ENCODE peak calls at places on chromosomes 4 and X, in eight cellular contexts. K is right cardiac atrium; T is aorta; I is activated T-cell treated with anti-CD3 and anti-CD28 coated beads, Interleukin-2, amount 50 U/mL, for 24 hours; E is NCI-H69; O is GM10248; P is GM23338; Z is left ventricle myocardium inferior. C is an unnamed sample.

GRCh38 chr4:153188966-153189801 is 15.1 kb upstream of the TRIM2 start:
- DNase-seq in Z (no peak), K (no peak), T (no peak), P (no peak), E (peak), I (no peak), O (no peak), C (no peak)

GRCh38 chr4:174365018-174365587 is 81.4 kb downstream of the CEP44 start:
- DNase-seq in P (peak), T (no peak), O (no peak), E (peak), I (no peak), K (no peak), Z (no peak), C (no peak)

GRCh38 chr4:157664726-157665125 is 444.2 kb downstream of the GRIA2 start:
- DNase-seq in I (no peak), Z (no peak), K (no peak), O (no peak), P (no peak), E (no peak), T (no peak), C (peak)

GRCh38 chr4:107050525-107051135 is 14.5 kb upstream of the DKK2 start:
- DNase-seq in T (no peak), Z (no peak), I (no peak), P (peak), O (no peak), K (no peak), E (peak), C (no peak)

GRCh38 chr4:10232114-10232513 is 115.5 kb upstream of the WDR1 start:
- DNase-seq in K (no peak), Z (no peak), O (no peak), P (no peak), I (no peak), T (no peak), E (no peak), C (no peak)

GRCh38 chr4:108051343-108051742 is 61.7 kb downstream of the HADH start:
- DNase-seq in E (no peak), O (no peak), P (no peak), K (no peak), Z (no peak), I (no peak), T (no peak), C (no peak)

GRCh38 chr4:159639924-159640323 is 537.0 kb downstream of the RAPGEF2 start:
- DNase-seq in I (no peak), Z (no peak), P (no peak), T (no peak), O (no peak), E (no peak), K (no peak), C (no peak)

GRCh38 chr4:150371869-150372268 is 210.1 kb upstream of the MAB21L2 start:
- DNase-seq in P (no peak), I (no peak), K (no peak), Z (no peak), E (no peak), O (no peak), T (no peak), C (no peak)

GRCh38 chrX:28709421-28709820 is 122.2 kb downstream of the IL1RAPL1 start:
- DNase-seq in K (no peak), P (no peak), Z (no peak), O (no peak), T (no peak), I (no peak), E (no peak), C (no peak)

GRCh38 chrX:150753968-150754367 is 60.8 kb downstream of the MTMR1 start:
- DNase-seq in T (no peak), Z (no peak), I (no peak), P (no peak), O (no peak), E (no peak), K (no peak), C (no peak)

GRCh38 chr4:92988301-92988700 is 684.5 kb downstream of the GRID2 start:
- DNase-seq in E (peak), P (no peak), Z (no peak), O (no peak), K (no peak), I (no peak), T (no peak), C (no peak)

GRCh38 chr4:36039031-36039430 is 205.3 kb downstream of the ARAP2 start:
- DNase-seq in T (no peak), K (no peak), P (peak), I (no peak), E (peak), Z (no peak), O (no peak), C (no peak)

GRCh38 chrX:4570141-4570540 is 856.7 kb upstream of the PRKX start:
- DNase-seq in T (no peak), K (no peak), O (no peak), P (no peak), E (no peak), I (no peak), Z (no peak), C (no peak)

GRCh38 chrX:153381684-153382532 is 19.2 kb downstream of the PNMA6E start:
- DNase-seq in P (peak), T (no peak), I (no peak), Z (no peak), E (peak), O (no peak), K (no peak), C (peak)

GRCh38 chr4:184801781-184802180 is 24.0 kb downstream of the ACSL1 start:
- DNase-seq in P (no peak), E (no peak), O (no peak), T (no peak), Z (no peak), I (no peak), K (no peak), C (no peak)

GRCh38 chr4:109760682-109761081 is 30.8 kb upstream of the PLA2G12A start:
- DNase-seq in P (no peak), Z (no peak), I (no peak), T (no peak), E (no peak), K (no peak), O (no peak), C (no peak)

GRCh38 chr4:137651128-137651527 is 118.8 kb upstream of the PCDH18 start:
- DNase-seq in T (no peak), K (no peak), Z (no peak), E (no peak), O (no peak), I (no peak), P (no peak), C (no peak)

GRCh38 chrX:100445593-100445992 is 35.5 kb upstream of the PCDH19 start:
- DNase-seq in K (no peak), E (no peak), P (no peak), Z (no peak), T (no peak), O (no peak), I (no peak), C (no peak)

GRCh38 chr4:154475800-154476199 is 15.8 kb downstream of the DCHS2 start:
- DNase-seq in P (no peak), K (no peak), O (no peak), T (no peak), E (no peak), I (no peak), Z (no peak), C (no peak)

GRCh38 chr4:24471623-24472510 is 112.5 kb downstream of the DHX15 start:
- DNase-seq in Z (peak), E (peak), T (peak), O (peak), K (peak), P (peak), I (peak), C (no peak)

C was measured in adrenal gland.